ENCODE peak calls at places on chromosomes 1 and 21, in four cellular contexts. E, Z, O and L are unnamed samples.

GRCh38 chr1:33390550-33390949 is 40.3 kb downstream of the PHC2 start:
- DNase-seq in E (no peak), O (no peak), Z (peak), L (no peak)

GRCh38 chr1:183926978-183927377 is 110.5 kb downstream of the COLGALT2 start:
- DNase-seq in O (no peak), E (no peak), Z (peak), L (no peak)

GRCh38 chr1:31764307-31765040 is at the start of gene ADGRB2:
- DNase-seq in E (no peak), O (no peak), Z (peak), L (no peak)

GRCh38 chr1:225772323-225772768 is 5.3 kb upstream of the SRP9 start:
- DNase-seq in E (peak), O (peak), Z (peak), L (peak)

GRCh38 chr21:32329331-32329730 is 30.7 kb downstream of the MRAP start:
- DNase-seq in Z (peak), E (no peak), O (peak), L (no peak)

GRCh38 chr1:224287714-224288113 is 42.3 kb downstream of the NVL start:
- DNase-seq in Z (no peak), O (no peak), E (no peak), L (no peak)

GRCh38 chr1:94792876-94793605 is 27.1 kb upstream of the SLC44A3 start:
- DNase-seq in O (no peak), E (no peak), Z (peak), L (no peak)

GRCh38 chr21:41283211-41283818 is 33.3 kb upstream of the FAM3B start:
- DNase-seq in E (no peak), Z (peak), O (peak), L (no peak)

GRCh38 chr1:50139339-50139738 is 30.6 kb downstream of the ELAVL4 start:
- DNase-seq in O (no peak), Z (no peak), E (no peak), L (no peak)

GRCh38 chr1:27634166-27634981 is 611 bp downstream of the FGR start:
- DNase-seq in E (peak), Z (peak), O (peak), L (peak)

GRCh38 chr1:218339267-218339831 is 5.8 kb upstream of the TGFB2 start:
- DNase-seq in E (no peak), O (no peak), Z (peak), L (no peak)

GRCh38 chr21:45329261-45330074 is 41.8 kb upstream of the POFUT2 start:
- DNase-seq in Z (no peak), E (peak), O (peak), L (peak)

GRCh38 chr1:54132485-54132884 is 20.3 kb downstream of the CDCP2 start:
- DNase-seq in O (no peak), Z (peak), E (no peak), L (no peak)

GRCh38 chr1:218371927-218372672 is 27.0 kb downstream of the TGFB2 start:
- DNase-seq in E (no peak), Z (peak), O (no peak), L (no peak)

GRCh38 chr1:79460773-79461436 is 454.4 kb upstream of the ADGRL4 start:
- DNase-seq in O (no peak), E (no peak), Z (no peak), L (no peak)

GRCh38 chr1:244778356-244778755 is 57.1 kb upstream of the COX20 start:
- DNase-seq in E (no peak), O (no peak), Z (peak), L (no peak)

GRCh38 chr1:246262281-246262680 is 244.8 kb downstream of the SMYD3 start:
- DNase-seq in E (no peak), O (no peak), Z (no peak), L (no peak)
- H3K27ac ChIP-seq in E (no peak), O (no peak), Z (no peak), L (no peak)

GRCh38 chr1:204775546-204775945 is 90.0 kb upstream of the LRRN2 start:
- DNase-seq in E (no peak), Z (no peak), O (no peak), L (no peak)
- H3K27ac ChIP-seq in E (no peak), Z (no peak), O (no peak), L (no peak)

DNA sequence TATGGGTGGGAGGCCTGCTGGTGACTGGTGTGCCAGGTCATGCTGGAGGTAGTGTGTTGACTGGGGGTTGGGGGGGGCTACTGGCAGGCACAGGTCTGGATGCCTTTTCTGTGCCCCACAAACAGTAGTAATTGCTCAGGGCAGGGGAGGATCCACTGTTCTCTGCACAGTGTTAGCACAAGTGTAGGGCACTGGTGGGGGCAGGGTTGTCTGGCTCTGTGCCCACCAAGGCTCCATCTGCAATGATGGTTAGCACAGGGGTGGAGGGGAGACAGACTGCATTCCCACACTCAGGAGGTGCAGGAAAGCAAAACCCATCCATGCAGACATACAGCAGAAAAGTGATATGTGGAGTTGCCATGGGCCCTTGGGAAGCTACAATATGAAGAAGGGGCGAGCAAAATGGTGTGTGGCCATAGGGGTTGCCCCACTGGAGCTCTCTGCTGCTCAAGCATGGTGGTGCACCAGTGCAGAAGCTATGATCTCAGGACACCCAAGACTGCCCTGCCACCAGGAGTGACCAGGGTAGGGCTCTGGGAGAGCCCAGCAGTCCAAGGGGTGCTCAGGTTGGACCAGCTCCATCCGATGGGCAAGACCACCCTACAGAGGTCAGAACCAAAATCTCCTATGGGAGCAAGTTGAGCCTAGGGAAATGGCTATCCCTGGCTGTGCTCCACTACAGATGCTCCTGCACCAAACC is 122.2 kb upstream of the KCTD3 start:
- DNase-seq in E (no peak), O (no peak), Z (no peak), L (no peak)
- H3K27ac ChIP-seq in E (no peak), O (no peak), Z (no peak), L (no peak)

GRCh38 chr1:151047591-151047924 is at the start of gene C1orf56:
- DNase-seq in Z (peak), E (peak), O (peak), L (peak)

GRCh38 chr1:151048645-151049032 is 1.1 kb downstream of the C1orf56 start:
- DNase-seq in Z (no peak), O (no peak), E (no peak), L (no peak)

GRCh38 chr1:151050051-151050688 is 2.6 kb downstream of the C1orf56 start:
- DNase-seq in E (no peak), Z (no peak), O (no peak), L (no peak)

GRCh38 chr1:151047925-151048644 is 534 bp downstream of the C1orf56 start:
- DNase-seq in Z (peak), E (peak), O (peak), L (peak)

DNA sequence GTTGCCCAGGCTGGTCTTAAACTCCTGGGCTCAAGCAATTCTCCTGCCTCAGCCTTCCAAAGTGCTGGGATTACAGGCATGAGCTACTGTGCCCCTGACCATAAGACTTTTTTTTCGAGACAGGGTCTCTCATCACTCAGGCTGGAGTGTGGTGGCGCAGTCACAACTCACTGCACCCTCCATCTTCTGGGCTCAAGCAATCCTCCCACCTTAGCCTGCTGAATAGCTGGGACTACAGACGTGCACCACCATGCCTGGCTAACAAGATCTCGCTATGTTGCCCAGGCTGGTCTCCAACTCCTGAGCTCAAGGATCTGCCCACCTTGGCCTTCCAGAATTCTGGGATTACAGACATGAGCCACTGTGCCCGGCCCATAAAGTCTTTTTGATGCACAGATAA is 1.9 kb downstream of the C1orf56 start:
- DNase-seq in O (no peak), Z (no peak), E (no peak), L (no peak)
- H3K27ac ChIP-seq in O (no peak), Z (no peak), E (no peak), L (peak)

GRCh38 chr1:180165096-180165495 is 10.4 kb downstream of the QSOX1 start:
- DNase-seq in E (peak), O (no peak), Z (no peak), L (no peak)

GRCh38 chr1:180167021-180167701 is 12.5 kb downstream of the QSOX1 start:
- DNase-seq in O (peak), E (peak), Z (no peak), L (no peak)

GRCh38 chr1:180166436-180166800 is 11.7 kb downstream of the QSOX1 start:
- DNase-seq in Z (no peak), E (no peak), O (no peak), L (no peak)

GRCh38 chr1:180167721-180168467 is 13.2 kb downstream of the QSOX1 start:
- DNase-seq in O (peak), Z (no peak), E (peak), L (no peak)

GRCh38 chr1:180165509-180166435 is 11.1 kb downstream of the QSOX1 start:
- DNase-seq in Z (no peak), E (peak), O (no peak), L (no peak)
- H3K27ac ChIP-seq in Z (no peak), E (no peak), O (peak), L (peak)